ENCODE peak calls at places on chromosome 9, in nine cellular contexts. S is AG10803; I is WTC11; X is MCF 10A; R is lung; F is WERI-Rb-1; K is gastrocnemius medialis; E is astrocyte; U is CD8-positive, alpha-beta T cell. V is an unnamed sample.
A peak's percentile ranks its signal among the peaks of the same experiment; 100 is the strongest.

GRCh38 chr9:128733256-128733655 is 9.3 kb upstream of the ZDHHC12 start:
- DNase-seq in S (peak; percentile 67), I (peak; percentile 95), X (peak; percentile 93), R (peak; percentile 74), F (peak; percentile 98), K (peak; percentile 53), E (peak; percentile 71), U (no peak), V (no peak)

GRCh38 chr9:38254151-38254550 is 138.4 kb upstream of the ALDH1B1 start:
- DNase-seq in S (no peak), I (no peak), X (no peak), R (no peak), F (peak; percentile 65), K (no peak), E (no peak), U (no peak), V (no peak)

GRCh38 chr9:126318858-126319257 is 7.8 kb upstream of the MVB12B start:
- DNase-seq in S (no peak), I (no peak), X (no peak), R (no peak), F (no peak), K (no peak), E (no peak), U (no peak), V (no peak)

GRCh38 chr9:2778816-2779215 is 61.5 kb downstream of the KCNV2 start:
- DNase-seq in S (no peak), I (no peak), X (no peak), R (no peak), F (no peak), K (no peak), E (no peak), U (no peak), V (no peak)

GRCh38 chr9:129694265-129694664 is 28.8 kb downstream of the PRRX2 start:
- DNase-seq in S (peak; percentile 75), I (no peak), X (peak; percentile 18), R (no peak), F (peak; percentile 81), K (no peak), E (no peak), U (no peak), V (no peak)

GRCh38 chr9:126781717-126782388 is 23.0 kb upstream of the ZBTB43 start:
- DNase-seq in S (peak; percentile 55), I (peak; percentile 97), X (peak; percentile 79), R (peak; percentile 86), F (peak; percentile 94), K (peak; percentile 74), E (peak; percentile 21), U (peak; percentile 87), V (peak; percentile 76)

GRCh38 chr9:75149841-75150241 is 61.5 kb downstream of the OSTF1 start:
- DNase-seq in S (peak; percentile 33), I (no peak), X (no peak), R (no peak), F (no peak), K (no peak), E (no peak), U (no peak), V (peak; percentile 49)

GRCh38 chr9:94922691-94923107 is 196.2 kb downstream of the AOPEP start:
- DNase-seq in S (peak; percentile 91), I (no peak), X (peak; percentile 78), R (no peak), F (no peak), K (peak; percentile 63), E (peak; percentile 56), U (no peak), V (no peak)

GRCh38 chr9:76341616-76342015 is 52.6 kb downstream of the RFK start:
- DNase-seq in S (no peak), I (no peak), X (no peak), R (no peak), F (peak; percentile 22), K (no peak), E (no peak), U (no peak), V (no peak)

GRCh38 chr9:32291370-32291769 is 93.1 kb upstream of the ACO1 start:
- DNase-seq in S (no peak), I (no peak), X (no peak), R (no peak), F (no peak), K (no peak), E (no peak), U (no peak), V (no peak)

GRCh38 chr9:107577140-107577776 is 87.7 kb upstream of the KLF4 start:
- DNase-seq in S (no peak), I (no peak), X (no peak), R (no peak), F (no peak), K (no peak), E (no peak), U (no peak), V (no peak)

GRCh38 chr9:93309889-93310425 is 126.0 kb downstream of the WNK2 start:
- DNase-seq in S (no peak), I (no peak), X (no peak), R (no peak), F (no peak), K (no peak), E (no peak), U (no peak), V (no peak)

GRCh38 chr9:93684806-93685553 is 108.6 kb downstream of the PHF2 start:
- DNase-seq in S (peak; percentile 19), I (peak; percentile 36), X (no peak), R (peak; percentile 10), F (peak; percentile 67), K (no peak), E (no peak), U (no peak), V (no peak)

GRCh38 chr9:114156658-114157421 is 1.5 kb downstream of the COL27A1 start:
- DNase-seq in S (peak; percentile 88), I (peak; percentile 53), X (no peak), R (peak; percentile 43), F (peak; percentile 78), K (no peak), E (peak; percentile 85), U (no peak), V (peak; percentile 7)

GRCh38 chr9:25207402-25207801 is 470.8 kb downstream of the TUSC1 start:
- DNase-seq in S (no peak), I (no peak), X (peak; percentile 9), R (no peak), F (no peak), K (no peak), E (no peak), U (no peak), V (no peak)

GRCh38 chr9:4465910-4466309 is 24.4 kb upstream of the SLC1A1 start:
- DNase-seq in S (no peak), I (no peak), X (no peak), R (no peak), F (no peak), K (no peak), E (no peak), U (no peak), V (no peak)

GRCh38 chr9:22446950-22447606 is 454 bp downstream of the DMRTA1 start:
- DNase-seq in S (peak; percentile 14), I (peak; percentile 69), X (peak; percentile 31), R (peak; percentile 57), F (peak; percentile 62), K (peak; percentile 53), E (peak; percentile 39), U (peak; percentile 26), V (no peak)
- TF ChIP-seq CTCF in S (no peak), I (no peak), X (no peak), R (no peak), F (peak; percentile 64), K (no peak), E (no peak), U (no peak), V (no peak)

DNA sequence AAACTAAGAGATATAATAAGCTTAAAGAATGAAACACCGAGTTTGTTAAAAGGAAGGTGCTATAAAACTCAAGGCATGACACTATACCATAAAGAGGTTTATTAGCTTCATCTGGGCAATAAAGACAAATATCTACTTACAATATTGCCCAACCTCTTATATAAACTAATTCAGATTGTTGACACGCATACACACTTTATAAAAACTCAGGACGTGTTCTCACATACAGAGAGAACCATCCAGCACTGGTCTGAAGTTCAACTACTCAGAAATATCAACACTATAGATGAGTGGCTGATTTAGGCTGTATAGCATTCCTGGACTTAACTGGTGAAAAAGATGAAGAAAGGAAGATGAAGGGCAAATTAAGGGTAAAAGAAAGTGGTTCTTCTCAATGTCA is 81.2 kb downstream of the FRMD3 start:
- DNase-seq in S (no peak), I (no peak), X (no peak), R (no peak), F (no peak), K (no peak), E (no peak), U (no peak), V (no peak)
- TF ChIP-seq CTCF in S (no peak), I (no peak), X (no peak), R (no peak), F (no peak), K (no peak), E (no peak), U (no peak), V (no peak)

DNA sequence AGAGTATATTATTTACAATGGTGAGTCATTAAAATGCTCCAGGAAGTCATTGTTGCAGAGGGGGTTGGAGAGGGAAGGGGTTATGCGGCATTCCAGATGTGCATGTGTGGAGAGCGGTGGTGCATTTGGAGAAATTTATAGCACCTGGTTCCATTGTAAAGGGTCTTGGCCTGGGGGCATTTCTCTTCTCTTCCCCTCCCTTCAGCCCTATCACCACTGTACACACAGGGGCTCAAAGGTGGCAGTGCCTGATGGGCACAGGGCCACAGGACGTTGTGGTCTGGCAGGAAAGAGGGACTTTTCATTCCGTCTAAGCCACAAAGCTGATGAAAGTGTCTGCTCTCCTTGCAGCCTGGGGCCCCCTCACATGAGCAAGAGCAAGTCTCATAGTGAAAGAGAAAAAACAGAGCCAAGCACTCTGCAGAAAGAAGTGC is 442.4 kb upstream of the ZNF462 start:
- DNase-seq in S (peak; percentile 85), I (no peak), X (peak; percentile 65), R (no peak), F (no peak), K (no peak), E (peak; percentile 57), U (peak; percentile 13), V (no peak)
- TF ChIP-seq CTCF in S (no peak), I (no peak), X (no peak), R (no peak), F (no peak), K (no peak), E (no peak), U (no peak), V (no peak)

GRCh38 chr9:109904666-109905065 is 124.7 kb downstream of the PALM2AKAP2 start:
- DNase-seq in S (peak; percentile 66), I (no peak), X (no peak), R (no peak), F (no peak), K (no peak), E (no peak), U (no peak), V (no peak)

GRCh38 chr9:109906766-109907382 is 126.9 kb downstream of the PALM2AKAP2 start:
- DNase-seq in S (peak; percentile 47), I (no peak), X (no peak), R (no peak), F (no peak), K (no peak), E (peak; percentile 50), U (no peak), V (no peak)

GRCh38 chr9:109903515-109904138 is 123.6 kb downstream of the PALM2AKAP2 start:
- DNase-seq in S (peak; percentile 81), I (peak; percentile 59), X (peak; percentile 82), R (peak; percentile 66), F (peak; percentile 80), K (peak; percentile 45), E (peak; percentile 59), U (peak; percentile 52), V (peak; percentile 78)

GRCh38 chr9:109907400-109907799 is 127.4 kb downstream of the PALM2AKAP2 start:
- DNase-seq in S (no peak), I (no peak), X (no peak), R (no peak), F (no peak), K (no peak), E (no peak), U (no peak), V (no peak)

GRCh38 chr9:109905472-109905871 is 125.5 kb downstream of the PALM2AKAP2 start:
- DNase-seq in S (no peak), I (no peak), X (no peak), R (no peak), F (no peak), K (no peak), E (no peak), U (no peak), V (no peak)
- TF ChIP-seq CTCF in S (no peak), I (no peak), X (no peak), R (no peak), F (no peak), K (no peak), E (no peak), U (no peak), V (no peak)

V was measured in DND-41.